ENCODE peak calls at places on chromosomes 5 and 9, in five cellular contexts. R is IMR-90, Z is OCI-LY7, G is H9, D is A549. Q is an unnamed sample. For H3K4me1, the result is how much of the 10 kb centered on the place peaks cover.

GRCh38 chr9:108861464-108861863 is 602 bp upstream of the ACTL7A start:
- DNase-seq in R (no peak), Z (no peak), G (no peak), D (no peak), Q (no peak)

GRCh38 chr9:18985464-18985951 is 47.5 kb downstream of the SAXO1 start:
- DNase-seq in R (no peak), Z (no peak), G (no peak), D (no peak), Q (no peak)

GRCh38 chr9:125829743-125830142 is 82.6 kb downstream of the PBX3 start:
- DNase-seq in R (peak), Z (no peak), G (no peak), D (no peak), Q (no peak)

GRCh38 chr5:39501403-39501802 is 76.6 kb upstream of the DAB2 start:
- DNase-seq in R (peak), Z (no peak), G (no peak), D (no peak), Q (peak)

GRCh38 chr9:79014929-79015699 is 556.7 kb upstream of the TLE4 start:
- DNase-seq in R (no peak), Z (no peak), G (no peak), D (no peak), Q (no peak)

GRCh38 chr5:73783823-73784222 is 157.8 kb downstream of the ARHGEF28 start:
- DNase-seq in R (peak), Z (peak), G (no peak), D (no peak), Q (peak)

GRCh38 chr5:117186751-117187150 is 612.1 kb upstream of the SEMA6A start:
- DNase-seq in R (no peak), Z (no peak), G (no peak), D (no peak), Q (no peak)

GRCh38 chr5:68159251-68159951 is 56.2 kb upstream of the PIK3R1 start:
- DNase-seq in R (no peak), Z (no peak), G (no peak), D (no peak), Q (no peak)

GRCh38 chr5:133314086-133314485 is 262.3 kb downstream of the HSPA4 start:
- DNase-seq in R (no peak), Z (no peak), G (no peak), D (no peak), Q (no peak)

GRCh38 chr9:121312169-121312568 is 44.2 kb downstream of the GSN start:
- DNase-seq in R (no peak), Z (no peak), G (no peak), D (no peak), Q (no peak)

GRCh38 chr9:118473527-118473926 is 769.3 kb downstream of the TLR4 start:
- DNase-seq in R (no peak), Z (no peak), G (peak), D (no peak), Q (no peak)

GRCh38 chr9:125444956-125445506 is 183.4 kb downstream of the GAPVD1 start:
- DNase-seq in R (no peak), Z (no peak), G (no peak), D (no peak), Q (no peak)

GRCh38 chr9:137000177-137000930 is 4.0 kb upstream of the CLIC3 start:
- DNase-seq in R (peak), Z (peak), G (no peak), D (no peak), Q (peak)

GRCh38 chr9:5629312-5630037 is 568 bp downstream of the RIC1 start:
- DNase-seq in R (no peak), Z (peak), G (peak), D (peak), Q (no peak)

GRCh38 chr5:38467353-38468040 is 88.9 kb downstream of the LIFR start:
- DNase-seq in R (peak), Z (no peak), G (no peak), D (no peak), Q (peak)

GRCh38 chr5:108579236-108579635 is 168.5 kb upstream of the FER start:
- DNase-seq in R (no peak), Z (no peak), G (peak), D (no peak), Q (no peak)

GRCh38 chr9:98427491-98427890 is 172.0 kb upstream of the TBC1D2 start:
- DNase-seq in R (no peak), Z (no peak), G (no peak), D (no peak), Q (peak)

GRCh38 chr5:154485850-154486426 is 7.9 kb upstream of the HAND1 start:
- DNase-seq in R (no peak), Z (no peak), G (peak), D (no peak), Q (no peak)

GRCh38 chr5:179874136-179874535 is 15.5 kb upstream of the MRNIP start:
- DNase-seq in R (no peak), Z (no peak), G (no peak), D (no peak), Q (no peak)

GRCh38 chr9:14209399-14209990 is 104.4 kb downstream of the NFIB start:
- DNase-seq in R (no peak), Z (no peak), G (no peak), D (no peak), Q (no peak)

GRCh38 chr9:112581469-112582176 is 95.0 kb downstream of the KIAA1958 start:
- DNase-seq in R (no peak), Z (no peak), G (no peak), D (no peak), Q (no peak)

GRCh38 chr5:34563951-34564705 is 92.0 kb upstream of the RAI14 start:
- DNase-seq in R (peak), Z (no peak), G (no peak), D (no peak), Q (peak)

GRCh38 chr5:39175273-39175955 is 43.9 kb downstream of the FYB1 start:
- DNase-seq in R (no peak), Z (no peak), G (no peak), D (no peak), Q (no peak)

GRCh38 chr9:104895572-104895971 is 32.4 kb downstream of the ABCA1 start:
- DNase-seq in R (peak), Z (no peak), G (no peak), D (no peak), Q (peak)

GRCh38 chr5:43428034-43428712 is 16.0 kb upstream of the CCL28 start:
- DNase-seq in R (peak), Z (no peak), G (no peak), D (no peak), Q (peak)

GRCh38 chr9:107782381-107782780 is 292.8 kb upstream of the KLF4 start:
- DNase-seq in R (peak), Z (no peak), G (no peak), D (no peak), Q (peak)

GRCh38 chr9:119963798-119964372 is 594.6 kb upstream of the BRINP1 start:
- DNase-seq in R (peak), Z (no peak), G (peak), D (peak), Q (peak)

GRCh38 chr9:34823778-34824177 is 113.8 kb upstream of the CCL21 start:
- DNase-seq in R (no peak), Z (no peak), G (no peak), D (no peak), Q (no peak)

GRCh38 chr5:32545102-32545847 is 40.1 kb upstream of the SUB1 start:
- DNase-seq in R (no peak), Z (no peak), G (no peak), D (no peak), Q (no peak)

GRCh38 chr5:149546974-149547373 is 4.3 kb downstream of the CSNK1A1 start:
- DNase-seq in R (no peak), Z (no peak), G (no peak), D (no peak), Q (no peak)

GRCh38 chr5:81426347-81426746 is 32.4 kb upstream of the ACOT12 start:
- DNase-seq in R (no peak), Z (no peak), G (no peak), D (no peak), Q (no peak)
- H3K4me1 ChIP-seq in R (under half), Z (under half), G (under half), D (under half), Q (under half)

DNA sequence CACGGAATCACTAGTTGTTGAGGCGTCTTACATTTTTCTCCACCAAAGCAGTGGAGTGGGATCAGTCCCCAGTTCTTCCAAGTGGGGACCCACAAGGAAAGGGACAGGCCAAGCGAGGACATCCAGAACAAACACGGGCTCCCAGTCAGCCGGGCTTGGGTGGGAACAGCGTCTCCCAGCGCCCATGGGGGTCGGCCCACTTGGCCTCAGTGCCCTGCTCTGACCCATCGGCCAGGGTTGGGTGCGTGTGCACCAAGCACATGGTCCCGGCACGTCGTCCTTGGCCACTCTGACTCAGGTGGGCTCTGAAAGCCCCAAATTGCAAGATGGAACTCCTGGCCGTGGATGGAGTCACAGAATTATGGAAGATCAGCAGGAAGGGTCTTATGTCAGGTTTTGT is 37.9 kb downstream of the DBH start:
- DNase-seq in R (no peak), Z (no peak), G (no peak), D (no peak), Q (no peak)
- H3K4me2 ChIP-seq in R (no peak), Z (no peak), G (no peak), D (no peak), Q (no peak)

DNA sequence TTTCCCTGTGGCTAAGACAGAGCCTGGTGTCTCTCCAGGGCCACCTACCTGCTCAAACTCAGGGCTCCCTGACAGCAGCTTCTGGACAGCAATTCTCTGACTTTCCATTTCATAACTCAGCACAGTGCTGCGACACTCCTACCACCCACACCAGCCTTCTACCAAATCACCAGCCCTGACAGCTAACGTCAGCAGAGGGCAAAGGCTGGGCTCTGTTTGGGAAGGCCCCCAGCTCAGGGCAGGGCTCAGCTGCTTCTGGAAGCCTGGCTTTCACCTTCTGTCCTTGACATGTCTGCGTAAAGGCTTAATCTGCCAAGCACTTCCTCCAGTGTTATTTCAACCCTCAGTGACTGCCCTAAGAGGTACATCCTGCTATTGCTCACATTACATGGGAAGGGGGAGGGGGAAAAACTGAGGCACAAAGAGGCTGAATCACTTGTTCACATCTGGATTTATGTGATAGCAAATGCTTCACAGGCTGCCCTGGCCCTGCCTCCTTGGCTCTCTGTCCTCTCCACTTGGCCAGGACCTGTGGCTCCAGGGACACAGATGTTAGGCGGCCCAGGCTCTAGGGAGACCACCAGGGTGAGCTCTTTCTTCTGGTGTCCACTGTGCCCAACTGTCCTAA is 102.5 kb upstream of the PANK3 start:
- DNase-seq in R (peak), Z (no peak), G (peak), D (no peak), Q (peak)
- TF ChIP-seq CTCF in R (no peak), Z (no peak), G (peak), D (no peak), Q (no peak)

GRCh38 chr5:30099634-30100033 is 1093.9 kb upstream of the CDH6 start:
- DNase-seq in R (no peak), Z (no peak), G (no peak), D (peak), Q (peak)

GRCh38 chr5:30100929-30101328 is 1092.6 kb upstream of the CDH6 start:
- DNase-seq in R (no peak), Z (no peak), G (no peak), D (no peak), Q (no peak)

GRCh38 chr5:30098940-30099339 is 1094.5 kb upstream of the CDH6 start:
- DNase-seq in R (no peak), Z (no peak), G (no peak), D (no peak), Q (no peak)

GRCh38 chr5:30102185-30102584 is 1091.3 kb upstream of the CDH6 start:
- DNase-seq in R (no peak), Z (no peak), G (no peak), D (no peak), Q (no peak)

DNA sequence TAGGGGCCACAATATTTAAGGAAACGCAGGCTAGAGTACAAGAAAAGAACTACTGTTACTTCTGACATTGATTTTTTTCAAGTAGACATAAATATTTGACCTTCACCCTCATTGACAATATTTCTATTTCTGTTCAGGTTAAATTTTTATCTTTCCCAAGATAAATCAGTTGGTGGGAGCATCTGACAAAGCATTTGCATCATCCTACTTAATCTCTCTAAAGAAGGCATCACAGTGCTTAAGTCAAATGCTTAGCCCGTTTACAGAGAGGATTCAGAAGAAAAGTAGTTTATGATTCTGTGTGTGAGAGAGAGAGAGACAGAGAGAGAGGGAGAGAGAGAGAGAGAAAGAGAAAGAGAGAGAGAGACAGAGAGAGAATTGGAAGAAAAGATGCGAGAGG is 1093.3 kb upstream of the CDH6 start:
- DNase-seq in R (no peak), Z (no peak), G (no peak), D (no peak), Q (peak)
- H3K4me1 ChIP-seq in R (under half), Z (under half), G (under half), D (under half), Q (under half)

Q was measured in astrocyte.